ENCODE peak calls at places on chromosomes 7 and 10, in six cellular contexts. M is amniotic stem cell; H is stimulated activated CD4-positive, alpha-beta T cell treated with anti-CD3 and anti-CD28 coated beads, TNF-alpha, amount 100 ng/mL, for 1 hour; F is T-helper 9 cell; W is NCI-H1105; X is cardiac fibroblast. Y is an unnamed sample.

GRCh38 chr7:49928787-49929186 is 155.3 kb downstream of the VWC2 start:
- DNase-seq in W (no peak), M (no peak), X (no peak), H (no peak), F (no peak), Y (no peak)

GRCh38 chr10:77505431-77506334 is 131.9 kb downstream of the KCNMA1 start:
- DNase-seq in H (no peak), W (no peak), X (peak; percentile 88), M (peak; percentile 67), F (no peak), Y (no peak)

GRCh38 chr10:101291254-101292193 is 62.3 kb upstream of the LBX1 start:
- DNase-seq in H (peak; percentile 16), M (no peak), F (peak; percentile 28), W (peak; percentile 52), X (peak; percentile 16), Y (peak; percentile 36)

GRCh38 chr7:104923010-104923421 is 91.0 kb upstream of the KMT2E start:
- DNase-seq in F (peak; percentile 53), M (peak; percentile 50), X (peak; percentile 96), H (no peak), W (peak; percentile 78), Y (peak; percentile 61)

GRCh38 chr10:68423522-68423921 is 16.4 kb upstream of the RUFY2 start:
- DNase-seq in W (no peak), X (no peak), H (no peak), F (no peak), M (no peak), Y (peak; percentile 14)

GRCh38 chr10:119947325-119947724 is 54.8 kb downstream of the SEC23IP start:
- DNase-seq in F (no peak), M (no peak), X (no peak), W (no peak), H (no peak), Y (no peak)

GRCh38 chr7:16399916-16400895 is 21.1 kb downstream of the CRPPA start:
- DNase-seq in H (no peak), X (no peak), M (no peak), F (no peak), W (no peak), Y (no peak)

GRCh38 chr7:155510975-155511595 is 35.3 kb downstream of the CNPY1 start:
- DNase-seq in W (no peak), X (no peak), F (no peak), H (no peak), M (no peak), Y (no peak)

GRCh38 chr7:79284226-79284625 is 169.2 kb downstream of the MAGI2 start:
- DNase-seq in F (no peak), M (no peak), W (no peak), X (peak; percentile 55), H (no peak), Y (no peak)

GRCh38 chr7:157506268-157506667 is 169.5 kb downstream of the DNAJB6 start:
- DNase-seq in F (no peak), M (no peak), H (no peak), X (no peak), W (no peak), Y (no peak)

GRCh38 chr10:11876805-11877395 is 53.7 kb downstream of the PROSER2 start:
- DNase-seq in M (no peak), X (no peak), H (no peak), F (no peak), W (no peak), Y (no peak)

GRCh38 chr7:101696-102376 is 90.5 kb upstream of the FAM20C start:
- DNase-seq in H (no peak), F (no peak), W (no peak), M (peak; percentile 77), X (peak; percentile 36), Y (no peak)

GRCh38 chr10:119377905-119378736 is 164.4 kb downstream of the RGS10 start:
- DNase-seq in M (no peak), H (no peak), X (no peak), W (no peak), F (no peak), Y (no peak)

GRCh38 chr7:12737364-12737763 is 49.9 kb downstream of the ARL4A start:
- DNase-seq in W (no peak), F (no peak), M (no peak), H (no peak), X (no peak), Y (no peak)

GRCh38 chr10:28130267-28130666 is 131.4 kb upstream of the ODAD2 start:
- DNase-seq in X (peak; percentile 35), M (peak; percentile 33), W (no peak), H (no peak), F (no peak), Y (no peak)

GRCh38 chr10:112202561-112203241 is 19.1 kb upstream of the GPAM start:
- DNase-seq in X (peak; percentile 68), H (no peak), F (no peak), M (peak; percentile 22), W (no peak), Y (no peak)